ENCODE peak calls at places on chromosome 19, in six cellular contexts. I, Q, D, Z, A and T are unnamed samples.
A peak's percentile ranks its signal among the peaks of the same experiment; 100 is the strongest.

GRCh38 chr19:38319421-38320258 is at the start of gene KCNK6:
- DNase-seq in I (no peak), Q (peak; percentile 86), D (peak; percentile 58), Z (peak; percentile 63), A (peak; percentile 15), T (no peak)

GRCh38 chr19:34733266-34733825 is 697 bp upstream of the ZNF181 start:
- DNase-seq in I (no peak), Q (no peak), D (no peak), Z (peak; percentile 78), A (no peak), T (no peak)

GRCh38 chr19:6090634-6091033 is 19.7 kb downstream of the RFX2 start:
- DNase-seq in I (no peak), Q (no peak), D (no peak), Z (no peak), A (no peak), T (no peak)

GRCh38 chr19:51415187-51415586 is 2.3 kb downstream of the SIGLEC10 start:
- DNase-seq in I (no peak), Q (no peak), D (no peak), Z (no peak), A (no peak), T (no peak)

GRCh38 chr19:35757231-35757748 is 461 bp upstream of the HSPB6 start:
- DNase-seq in I (peak; percentile 67), Q (peak; percentile 54), D (peak; percentile 87), Z (peak; percentile 73), A (peak; percentile 99), T (peak; percentile 57)

GRCh38 chr19:35468637-35469036 is 20.6 kb downstream of the FFAR2 start:
- DNase-seq in I (peak; percentile 2), Q (peak; percentile 73), D (peak; percentile 36), Z (peak; percentile 64), A (peak; percentile 71), T (no peak)

GRCh38 chr19:46990998-46991676 is 28.5 kb upstream of the NPAS1 start:
- DNase-seq in I (no peak), Q (peak; percentile 91), D (peak; percentile 78), Z (peak; percentile 86), A (peak; percentile 86), T (peak; percentile 62)

GRCh38 chr19:39996218-39996810 is 546 bp upstream of the ZNF546 start:
- DNase-seq in I (no peak), Q (peak; percentile 30), D (no peak), Z (peak; percentile 22), A (peak; percentile 53), T (no peak)

GRCh38 chr19:58563823-58564222 is 5.4 kb upstream of the UBE2M start:
- DNase-seq in I (no peak), Q (no peak), D (no peak), Z (no peak), A (no peak), T (no peak)

GRCh38 chr19:41940443-41941409 is 12.5 kb upstream of the ERFL start:
- DNase-seq in I (no peak), Q (no peak), D (no peak), Z (no peak), A (no peak), T (no peak)

GRCh38 chr19:51141181-51141580 is 920 bp upstream of the SIGLEC7 start:
- DNase-seq in I (no peak), Q (no peak), D (no peak), Z (no peak), A (no peak), T (no peak)

GRCh38 chr19:49580264-49581006 is at the start of gene NOSIP:
- DNase-seq in I (peak; percentile 84), Q (peak; percentile 97), D (peak; percentile 93), Z (peak; percentile 96), A (peak; percentile 98), T (peak; percentile 88)

GRCh38 chr19:35090160-35090794 is 25.3 kb upstream of the FXYD3 start:
- DNase-seq in I (no peak), Q (peak; percentile 76), D (no peak), Z (peak; percentile 77), A (peak; percentile 68), T (no peak)

GRCh38 chr19:42048992-42049391 is 21.0 kb downstream of the GRIK5 start:
- DNase-seq in I (no peak), Q (peak; percentile 54), D (no peak), Z (no peak), A (no peak), T (no peak)

GRCh38 chr19:7267792-7268736 is 26.1 kb downstream of the INSR start:
- DNase-seq in I (no peak), Q (peak; percentile 44), D (no peak), Z (no peak), A (no peak), T (no peak)

GRCh38 chr19:17054746-17055145 is 20.5 kb downstream of the HAUS8 start:
- DNase-seq in I (no peak), Q (no peak), D (no peak), Z (no peak), A (no peak), T (no peak)

GRCh38 chr19:6853868-6854267 is 33.5 kb upstream of the ADGRE1 start:
- DNase-seq in I (no peak), Q (no peak), D (no peak), Z (no peak), A (no peak), T (no peak)

GRCh38 chr19:58009666-58010301 is 7.2 kb upstream of the ZNF606 start:
- DNase-seq in I (no peak), Q (peak; percentile 94), D (peak; percentile 93), Z (peak; percentile 95), A (peak; percentile 92), T (no peak)

GRCh38 chr19:3320354-3320670 is 46.1 kb upstream of the NFIC start:
- DNase-seq in I (no peak), Q (no peak), D (no peak), Z (no peak), A (no peak), T (no peak)

GRCh38 chr19:11479470-11480080 is 1.3 kb downstream of the ELAVL3 start:
- DNase-seq in I (no peak), Q (peak; percentile 60), D (peak; percentile 38), Z (peak; percentile 70), A (peak; percentile 15), T (no peak)
- H3K4me3 ChIP-seq in I (no peak overlapping the region), Q (no peak overlapping the region), D (peak overlapping the region; percentile 24), Z (no peak overlapping the region), A (no peak overlapping the region), T (no peak overlapping the region)

GRCh38 chr19:8441725-8442544 is 2.8 kb upstream of the HNRNPM start:
- DNase-seq in I (no peak), Q (no peak), D (no peak), Z (no peak), A (no peak), T (no peak)
- TF ChIP-seq CTCF in I (no peak), Q (no peak), D (no peak), Z (no peak), A (no peak), T (no peak)

GRCh38 chr19:45969676-45970075 is 4.0 kb downstream of the NOVA2 start:
- DNase-seq in I (no peak), Q (no peak), D (no peak), Z (no peak), A (no peak), T (no peak)

GRCh38 chr19:45973564-45974338 is at the start of gene NOVA2:
- DNase-seq in I (no peak), Q (peak; percentile 32), D (peak; percentile 83), Z (peak; percentile 78), A (peak; percentile 39), T (no peak)

GRCh38 chr19:45972081-45972943 is 1.4 kb downstream of the NOVA2 start:
- DNase-seq in I (no peak), Q (no peak), D (no peak), Z (no peak), A (no peak), T (no peak)

GRCh38 chr19:45972944-45973525 is 630 bp downstream of the NOVA2 start:
- DNase-seq in I (no peak), Q (no peak), D (no peak), Z (no peak), A (no peak), T (no peak)

DNA sequence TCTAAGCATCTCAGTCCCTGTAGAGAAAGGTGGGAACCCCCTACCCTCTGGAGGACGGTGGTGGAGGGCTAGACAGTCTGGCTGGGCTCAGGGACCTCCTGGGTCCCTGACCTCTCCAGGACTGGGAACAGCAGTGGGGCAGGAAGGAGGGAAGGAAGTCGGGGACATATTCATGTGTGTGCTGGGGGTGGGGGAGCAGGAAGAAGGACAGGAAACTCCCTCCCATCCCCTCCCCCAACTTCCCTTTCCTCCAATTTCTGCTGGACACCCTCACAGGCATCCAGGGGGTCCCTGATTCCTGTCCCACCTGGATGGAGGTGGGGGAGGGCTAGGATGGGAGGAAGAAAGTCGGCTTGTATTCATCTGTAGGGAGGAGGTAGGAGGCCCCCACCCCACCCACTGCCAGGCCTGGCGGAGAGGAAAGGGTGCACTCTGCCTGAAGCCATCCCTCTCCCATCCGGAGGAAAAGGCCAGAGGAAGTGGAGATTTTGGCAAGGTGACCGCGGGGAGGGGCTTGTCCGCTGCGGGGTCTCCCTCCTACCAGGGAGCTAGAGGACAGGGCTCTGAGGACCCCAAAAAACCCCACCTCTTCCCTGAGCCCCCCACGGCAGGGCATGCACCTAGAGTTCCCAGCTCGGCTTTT is 2.3 kb downstream of the NOVA2 start:
- DNase-seq in I (no peak), Q (no peak), D (peak; percentile 41), Z (no peak), A (no peak), T (no peak)
- H3K4me3 ChIP-seq in I (no peak overlapping the region), Q (no peak overlapping the region), D (peak overlapping the region; percentile 58), Z (no peak overlapping the region), A (no peak overlapping the region), T (no peak overlapping the region)

GRCh38 chr19:10767726-10768125 is 49.8 kb downstream of the DNM2 start:
- DNase-seq in I (no peak), Q (no peak), D (no peak), Z (no peak), A (no peak), T (no peak)

GRCh38 chr19:10766681-10767201 is 48.9 kb downstream of the DNM2 start:
- DNase-seq in I (no peak), Q (no peak), D (peak; percentile 50), Z (no peak), A (peak; percentile 38), T (no peak)

GRCh38 chr19:10768369-10768768 is 50.5 kb downstream of the DNM2 start:
- DNase-seq in I (no peak), Q (no peak), D (no peak), Z (no peak), A (no peak), T (no peak)

GRCh38 chr19:10768936-10769335 is 51.1 kb downstream of the DNM2 start:
- DNase-seq in I (no peak), Q (no peak), D (no peak), Z (no peak), A (no peak), T (no peak)

DNA sequence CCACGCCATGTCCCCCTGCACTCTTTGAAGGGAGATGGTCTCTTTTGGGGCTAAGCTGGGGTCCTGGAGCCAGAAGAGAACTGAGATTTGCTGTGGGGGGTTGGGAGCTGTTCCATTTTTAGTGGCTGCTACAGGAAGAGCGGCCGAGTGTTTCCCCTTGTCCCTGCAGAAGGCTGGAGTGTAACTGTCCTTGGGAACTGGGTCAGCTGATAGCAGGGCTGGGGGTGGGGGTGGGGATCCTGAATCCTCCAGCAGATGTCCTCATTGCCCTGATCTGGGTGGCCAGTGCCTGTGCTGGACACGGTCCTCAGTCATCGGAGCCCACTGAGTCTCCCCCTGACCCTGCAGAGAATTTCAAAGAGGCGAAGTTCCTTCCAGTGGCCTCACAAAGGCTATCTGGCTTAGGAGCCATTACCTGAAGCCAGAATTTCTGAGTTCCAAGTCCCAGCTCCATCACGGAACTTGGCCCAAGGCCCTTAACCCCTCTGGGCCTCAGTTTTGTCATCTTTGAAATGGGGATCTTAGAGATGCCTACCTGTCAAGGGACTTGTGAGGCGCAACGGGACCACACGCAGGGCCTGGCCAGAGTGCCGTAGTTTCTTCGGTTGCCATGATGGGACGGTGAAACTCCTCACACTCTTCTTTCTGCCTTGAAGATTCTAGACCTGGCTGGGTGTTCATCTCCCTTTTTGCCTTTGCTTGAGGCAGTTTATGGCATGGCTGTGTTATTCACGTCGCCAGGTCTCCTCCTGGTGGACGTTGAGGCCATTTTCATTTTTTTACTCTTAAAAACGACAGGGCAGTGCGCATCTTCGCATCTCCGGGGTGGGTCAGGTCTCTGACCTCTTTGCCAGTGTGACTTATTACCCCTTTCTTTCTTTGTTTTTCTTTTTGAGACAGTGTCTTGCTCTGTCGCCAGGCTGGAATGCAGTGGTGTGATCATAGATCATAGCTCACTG is 51.9 kb downstream of the DNM2 start:
- DNase-seq in I (no peak), Q (no peak), D (peak; percentile 66), Z (peak; percentile 91), A (peak; percentile 54), T (no peak)
- TF ChIP-seq CTCF in I (peak; percentile 4), Q (no peak), D (peak; percentile 45), Z (peak; percentile 15), A (peak; percentile 53), T (peak; percentile 34)